ENCODE peak calls at places on chromosomes 7 and 10, in seven cellular contexts. T, B, O, E, Y, M and W are unnamed samples.
A peak's percentile ranks its signal among the peaks of the same experiment; 100 is the strongest.

GRCh38 chr10:96632974-96633373 is 46.2 kb upstream of the TM9SF3 start:
- DNase-seq in T (no peak), B (no peak), O (no peak), E (no peak), Y (no peak), M (no peak), W (no peak)

GRCh38 chr7:100655908-100656674 is at the start of gene ACTL6B:
- DNase-seq in T (peak; percentile 74), B (peak; percentile 2), O (peak; percentile 87), E (no peak), Y (peak; percentile 93), M (no peak), W (peak; percentile 81)

GRCh38 chr10:118571123-118571522 is 24.3 kb downstream of the PRLHR start:
- DNase-seq in T (no peak), B (no peak), O (no peak), E (no peak), Y (peak; percentile 25), M (peak; percentile 29), W (no peak)

GRCh38 chr7:2953588-2954407 is 89.9 kb downstream of the CARD11 start:
- DNase-seq in T (no peak), B (no peak), O (no peak), E (no peak), Y (no peak), M (no peak), W (no peak)

GRCh38 chr7:137734221-137734620 is 112.6 kb downstream of the DGKI start:
- DNase-seq in T (no peak), B (no peak), O (no peak), E (peak; percentile 7), Y (no peak), M (no peak), W (no peak)

GRCh38 chr7:114889646-114890285 is 32.1 kb upstream of the MDFIC start:
- DNase-seq in T (peak; percentile 65), B (no peak), O (no peak), E (peak; percentile 97), Y (no peak), M (no peak), W (no peak)

GRCh38 chr7:119254741-119255140 is 1018.2 kb upstream of the KCND2 start:
- DNase-seq in T (no peak), B (no peak), O (no peak), E (peak; percentile 1), Y (peak; percentile 73), M (no peak), W (no peak)

GRCh38 chr10:3656214-3656613 is 128.8 kb downstream of the KLF6 start:
- DNase-seq in T (no peak), B (no peak), O (no peak), E (no peak), Y (no peak), M (no peak), W (no peak)

GRCh38 chr10:46273506-46274477 is 13.0 kb upstream of the ANTXRL start:
- DNase-seq in T (no peak), B (no peak), O (no peak), E (peak; percentile 19), Y (no peak), M (no peak), W (no peak)

GRCh38 chr10:87503892-87504291 is 801 bp upstream of the MINPP1 start:
- DNase-seq in T (no peak), B (no peak), O (no peak), E (peak; percentile 45), Y (no peak), M (no peak), W (no peak)

GRCh38 chr10:12852732-12853131 is 148.8 kb downstream of the CCDC3 start:
- DNase-seq in T (no peak), B (no peak), O (no peak), E (no peak), Y (no peak), M (no peak), W (no peak)

GRCh38 chr7:75842836-75843446 is 29.3 kb upstream of the CCL24 start:
- DNase-seq in T (peak; percentile 82), B (no peak), O (no peak), E (peak; percentile 94), Y (no peak), M (no peak), W (no peak)

GRCh38 chr10:13272164-13272571 is 27.7 kb downstream of the PHYH start:
- DNase-seq in T (no peak), B (no peak), O (peak; percentile 82), E (no peak), Y (peak; percentile 12), M (peak; percentile 70), W (no peak)

GRCh38 chr7:116805100-116805544 is 57.3 kb upstream of the CAPZA2 start:
- DNase-seq in T (no peak), B (no peak), O (peak; percentile 39), E (no peak), Y (no peak), M (peak; percentile 4), W (no peak)

GRCh38 chr7:155298288-155298833 is 683 bp downstream of the INSIG1 start:
- DNase-seq in T (no peak), B (no peak), O (no peak), E (no peak), Y (no peak), M (peak; percentile 50), W (no peak)

GRCh38 chr7:113078321-113078720 is 8.3 kb downstream of the GPR85 start:
- DNase-seq in T (no peak), B (no peak), O (no peak), E (no peak), Y (no peak), M (no peak), W (no peak)

GRCh38 chr7:7228472-7228871 is 46.1 kb downstream of the C1GALT1 start:
- DNase-seq in T (no peak), B (no peak), O (no peak), E (peak; percentile 10), Y (no peak), M (no peak), W (no peak)

GRCh38 chr7:101507791-101508252 is 121.3 kb downstream of the MYL10 start:
- DNase-seq in T (no peak), B (peak; percentile 26), O (peak; percentile 74), E (peak; percentile 68), Y (peak; percentile 59), M (no peak), W (peak; percentile 68)

GRCh38 chr7:125823538-125823937 is 893.9 kb upstream of the POT1 start:
- DNase-seq in T (no peak), B (no peak), O (no peak), E (no peak), Y (no peak), M (no peak), W (no peak)

GRCh38 chr7:5422324-5423271 is 1.0 kb downstream of the TNRC18 start:
- DNase-seq in T (no peak), B (peak; percentile 14), O (no peak), E (peak; percentile 69), Y (peak; percentile 49), M (no peak), W (peak; percentile 16)

GRCh38 chr10:71771821-71772617 is 1.3 kb downstream of the VSIR start:
- DNase-seq in T (no peak), B (no peak), O (no peak), E (peak; percentile 76), Y (no peak), M (no peak), W (no peak)

GRCh38 chr7:155090647-155091046 is 20.5 kb downstream of the HTR5A start:
- DNase-seq in T (no peak), B (no peak), O (no peak), E (peak; percentile 19), Y (no peak), M (no peak), W (no peak)

GRCh38 chr10:122342293-122343134 is 32.0 kb upstream of the PLEKHA1 start:
- DNase-seq in T (no peak), B (no peak), O (peak; percentile 20), E (peak; percentile 62), Y (peak; percentile 16), M (peak; percentile 42), W (no peak)

GRCh38 chr10:35890061-35890969 is 248.2 kb upstream of the FZD8 start:
- DNase-seq in T (no peak), B (no peak), O (no peak), E (no peak), Y (no peak), M (no peak), W (no peak)

GRCh38 chr10:49610015-49610734 is at the start of gene SLC18A3:
- DNase-seq in T (no peak), B (no peak), O (no peak), E (no peak), Y (no peak), M (no peak), W (peak; percentile 25)

GRCh38 chr7:138979226-138979979 is 1.8 kb downstream of the KIAA1549 start:
- DNase-seq in T (no peak), B (no peak), O (no peak), E (peak; percentile 47), Y (no peak), M (no peak), W (no peak)

GRCh38 chr10:103333934-103334520 is 16.9 kb downstream of the PCGF6 start:
- DNase-seq in T (no peak), B (no peak), O (no peak), E (peak; percentile 58), Y (peak; percentile 52), M (no peak), W (no peak)

GRCh38 chr10:86291616-86292340 is 74.8 kb downstream of the GRID1 start:
- DNase-seq in T (no peak), B (no peak), O (no peak), E (no peak), Y (no peak), M (no peak), W (no peak)

GRCh38 chr7:41107330-41107937 is 595.5 kb downstream of the INHBA start:
- DNase-seq in T (no peak), B (no peak), O (no peak), E (peak; percentile 91), Y (no peak), M (no peak), W (no peak)

GRCh38 chr10:62581351-62581750 is 207.2 kb downstream of the ZNF365 start:
- DNase-seq in T (no peak), B (no peak), O (no peak), E (peak; percentile 34), Y (no peak), M (no peak), W (no peak)

GRCh38 chr7:47307311-47307710 is 274.6 kb downstream of the TNS3 start:
- DNase-seq in T (no peak), B (no peak), O (no peak), E (no peak), Y (no peak), M (no peak), W (no peak)

GRCh38 chr10:97383159-97383558 is 18.0 kb downstream of the RRP12 start:
- DNase-seq in T (peak; percentile 28), B (no peak), O (no peak), E (no peak), Y (no peak), M (no peak), W (no peak)

GRCh38 chr10:127556911-127557310 is 7.8 kb downstream of the NPS start:
- DNase-seq in T (no peak), B (no peak), O (no peak), E (peak; percentile 10), Y (no peak), M (no peak), W (no peak)